ENCODE peak calls at places on chromosome 9, in six cellular contexts. R, J, K, M, W and G are unnamed samples.
A peak's percentile ranks its signal among the peaks of the same experiment; 100 is the strongest.

GRCh38 chr9:117187498-117187897 is 227.4 kb downstream of the ASTN2 start:
- DNase-seq in R (no peak), J (no peak), K (no peak), M (no peak), W (no peak), G (no peak)

GRCh38 chr9:124050955-124051354 is 39.4 kb downstream of the LHX2 start:
- DNase-seq in R (no peak), J (no peak), K (no peak), M (no peak), W (no peak), G (no peak)

GRCh38 chr9:92504881-92505280 is 22.6 kb upstream of the ASPN start:
- DNase-seq in R (no peak), J (no peak), K (no peak), M (no peak), W (no peak), G (no peak)

GRCh38 chr9:15033316-15033715 is 123.1 kb upstream of the FREM1 start:
- DNase-seq in R (no peak), J (no peak), K (no peak), M (no peak), W (no peak), G (no peak)

GRCh38 chr9:70407081-70407503 is 7.4 kb downstream of the KLF9 start:
- DNase-seq in R (no peak), J (no peak), K (no peak), M (no peak), W (no peak), G (peak; percentile 93)

GRCh38 chr9:136439550-136440408 is at the start of gene INPP5E:
- DNase-seq in R (peak; percentile 85), J (peak; percentile 68), K (peak; percentile 97), M (peak; percentile 59), W (peak; percentile 84), G (peak; percentile 78)

GRCh38 chr9:109845178-109845577 is 65.2 kb downstream of the PALM2AKAP2 start:
- DNase-seq in R (no peak), J (no peak), K (no peak), M (no peak), W (no peak), G (no peak)

GRCh38 chr9:97415146-97415545 is 3.2 kb downstream of the TDRD7 start:
- DNase-seq in R (no peak), J (no peak), K (no peak), M (no peak), W (no peak), G (no peak)

GRCh38 chr9:19768798-19769197 is 20.0 kb downstream of the SLC24A2 start:
- DNase-seq in R (no peak), J (no peak), K (no peak), M (no peak), W (no peak), G (no peak)

GRCh38 chr9:37425298-37425752 is 2.8 kb downstream of the GRHPR start:
- DNase-seq in R (no peak), J (no peak), K (no peak), M (no peak), W (no peak), G (no peak)

GRCh38 chr9:33813712-33814641 is 3.0 kb upstream of the UBE2R2 start:
- DNase-seq in R (peak; percentile 63), J (peak; percentile 30), K (no peak), M (peak; percentile 54), W (no peak), G (peak; percentile 96)